ENCODE peak calls at places on chromosomes 12 and 14, in five cellular contexts. H is M059J; U is dorsolateral prefrontal cortex; R is HL-60; F is activated CD4-positive, alpha-beta T cell treated with anti-CD3 and anti-CD28 coated beads, Interleukin-2, amount 50 U/mL, for 4 hours. G is an unnamed sample.

GRCh38 chr14:32472512-32473472 is 143.7 kb downstream of the AKAP6 start:
- DNase-seq in H (peak), U (peak), R (no peak), F (no peak), G (peak)

GRCh38 chr12:89157413-89157812 is 194.9 kb downstream of the DUSP6 start:
- DNase-seq in H (no peak), U (no peak), R (no peak), F (no peak), G (no peak)

GRCh38 chr14:103819503-103820307 is 27.7 kb downstream of the PPP1R13B start:
- DNase-seq in H (no peak), U (peak), R (no peak), F (no peak), G (no peak)

GRCh38 chr14:59207506-59207933 is 19.1 kb downstream of the DAAM1 start:
- DNase-seq in H (peak), U (no peak), R (no peak), F (no peak), G (no peak)

GRCh38 chr12:92848740-92849139 is 80.4 kb downstream of the EEA1 start:
- DNase-seq in H (no peak), U (no peak), R (no peak), F (no peak), G (no peak)

GRCh38 chr14:104778694-104779331 is 16.7 kb downstream of the AKT1 start:
- DNase-seq in H (no peak), U (no peak), R (no peak), F (no peak), G (no peak)

GRCh38 chr12:46458500-46459106 is 86.0 kb upstream of the SLC38A2 start:
- DNase-seq in H (no peak), U (no peak), R (no peak), F (no peak), G (no peak)

GRCh38 chr12:53231859-53232640 is at the start of gene RARG:
- DNase-seq in H (peak), U (peak), R (no peak), F (peak), G (peak)

GRCh38 chr12:49126852-49127763 is 4.1 kb downstream of the TUBA1B start:
- DNase-seq in H (peak), U (no peak), R (no peak), F (no peak), G (no peak)

GRCh38 chr12:69324797-69325466 is 23.2 kb upstream of the LYZ start:
- DNase-seq in H (no peak), U (no peak), R (no peak), F (no peak), G (no peak)

GRCh38 chr14:79298373-79298772 is 912.9 kb downstream of the DIO2 start:
- DNase-seq in H (no peak), U (no peak), R (no peak), F (no peak), G (no peak)

GRCh38 chr12:48925218-48925871 is at the start of gene FKBP11:
- DNase-seq in H (no peak), U (no peak), R (no peak), F (peak), G (peak)

GRCh38 chr14:25111061-25111601 is 61.2 kb upstream of the STXBP6 start:
- DNase-seq in H (peak), U (no peak), R (no peak), F (no peak), G (peak)

GRCh38 chr14:31420013-31420318 is 384 bp downstream of the HEATR5A start:
- DNase-seq in H (no peak), U (peak), R (no peak), F (peak), G (no peak)

GRCh38 chr12:32163596-32163995 is 56.9 kb downstream of the BICD1 start:
- DNase-seq in H (no peak), U (no peak), R (no peak), F (no peak), G (no peak)

GRCh38 chr14:69713127-69713800 is 53.7 kb upstream of the SRSF5 start:
- DNase-seq in H (no peak), U (peak), R (no peak), F (no peak), G (peak)

GRCh38 chr12:14614704-14615121 is 47.0 kb upstream of the PLBD1 start:
- DNase-seq in H (no peak), U (no peak), R (peak), F (no peak), G (no peak)

GRCh38 chr12:87283111-87283510 is 746.1 kb downstream of the C12orf50 start:
- DNase-seq in H (no peak), U (no peak), R (no peak), F (no peak), G (no peak)